ENCODE peak calls at places on chromosomes 11 and 22, in four cellular contexts. T is fibroblast of lung; O is hippocampal formation; S is activated effector memory CD4-positive, alpha-beta T cell treated with anti-CD3 and anti-CD28 coated beads, Interleukin-2, amount 50 U/mL, for 16 hours. Y is an unnamed sample.

GRCh38 chr11:47264119-47264915 is 5.6 kb upstream of the MADD start:
- DNase-seq in O (no peak), T (peak; percentile 72), S (no peak), Y (no peak)

GRCh38 chr11:133291672-133292265 is 240.5 kb downstream of the OPCML start:
- DNase-seq in S (no peak), T (no peak), O (no peak), Y (no peak)

GRCh38 chr11:76568621-76569020 is 101.9 kb downstream of the LRRC32 start:
- DNase-seq in O (no peak), T (no peak), S (no peak), Y (no peak)

GRCh38 chr11:95419915-95420314 is 188.9 kb upstream of the SESN3 start:
- DNase-seq in T (peak; percentile 83), O (no peak), S (no peak), Y (no peak)

GRCh38 chr11:74627381-74627780 is 35.0 kb downstream of the POLD3 start:
- DNase-seq in S (no peak), T (no peak), O (no peak), Y (no peak)

GRCh38 chr22:37739000-37739399 is 42.2 kb downstream of the TRIOBP start:
- DNase-seq in O (no peak), S (no peak), T (peak; percentile 32), Y (no peak)

GRCh38 chr11:128532571-128533091 is 54.7 kb downstream of the ETS1 start:
- DNase-seq in O (peak; percentile 57), S (no peak), T (no peak), Y (no peak)

GRCh38 chr11:22192289-22192641 is 620 bp upstream of the ANO5 start:
- DNase-seq in O (no peak), T (peak; percentile 0), S (no peak), Y (no peak)

GRCh38 chr11:120601566-120601965 is 90.0 kb downstream of the GRIK4 start:
- DNase-seq in S (no peak), O (no peak), T (peak; percentile 57), Y (no peak)

GRCh38 chr11:61815790-61816735 is 740 bp downstream of the FADS1 start:
- DNase-seq in T (peak; percentile 81), O (peak; percentile 70), S (peak; percentile 83), Y (peak; percentile 85)

GRCh38 chr11:48148749-48149148 is 67.9 kb upstream of the OR4B1 start:
- DNase-seq in S (no peak), O (no peak), T (peak; percentile 66), Y (no peak)

GRCh38 chr11:29227816-29228215 is 789.0 kb downstream of the KCNA4 start:
- DNase-seq in T (no peak), S (no peak), O (no peak), Y (no peak)

GRCh38 chr22:30251661-30252226 is 5.2 kb upstream of the LIF start:
- DNase-seq in S (no peak), O (no peak), T (peak; percentile 75), Y (no peak)

GRCh38 chr22:43066844-43067385 is 22.3 kb downstream of the TTLL1 start:
- DNase-seq in O (no peak), T (peak; percentile 69), S (no peak), Y (no peak)

GRCh38 chr11:65262775-65263174 is 1.0 kb downstream of the POLA2 start:
- DNase-seq in T (no peak), S (peak; percentile 59), O (no peak), Y (no peak)

GRCh38 chr11:24861440-24861839 is 364.6 kb downstream of the LUZP2 start:
- DNase-seq in S (no peak), O (no peak), T (no peak), Y (no peak)

GRCh38 chr11:100833276-100833675 is 146.2 kb downstream of the ARHGAP42 start:
- DNase-seq in T (no peak), S (no peak), O (no peak), Y (no peak)

GRCh38 chr22:48517039-48518030 is 1310.3 kb downstream of the BRD1 start:
- DNase-seq in T (no peak), S (no peak), O (peak; percentile 76), Y (peak; percentile 43)

GRCh38 chr11:116137753-116138152 is 633.5 kb upstream of the CADM1 start:
- DNase-seq in T (no peak), S (no peak), O (no peak), Y (no peak)

GRCh38 chr22:24423519-24424000 is 3.8 kb upstream of the ADORA2A start:
- DNase-seq in S (peak; percentile 90), O (peak; percentile 21), T (no peak), Y (no peak)

GRCh38 chr22:25120761-25121212 is 78.9 kb upstream of the CRYBB3 start:
- DNase-seq in T (no peak), S (no peak), O (no peak), Y (no peak)

GRCh38 chr11:9379046-9379445 is 5.4 kb upstream of the IPO7 start:
- DNase-seq in O (no peak), S (no peak), T (no peak), Y (no peak)

GRCh38 chr22:49267996-49268395 is 559.7 kb downstream of the BRD1 start:
- DNase-seq in S (no peak), T (no peak), O (no peak), Y (no peak)

GRCh38 chr11:112540261-112540660 is 279.6 kb upstream of the PLET1 start:
- DNase-seq in O (no peak), S (no peak), T (no peak), Y (no peak)